ENCODE peak calls at places on chromosomes 11 and 22, in nine cellular contexts. W, T, N, X, I, S, H, M and Y are unnamed samples.
A peak's percentile ranks its signal among the peaks of the same experiment; 100 is the strongest.

GRCh38 chr22:48803171-48803992 is 1024.3 kb downstream of the BRD1 start:
- DNase-seq in W (no peak), T (no peak), N (no peak), X (no peak), I (no peak), S (peak; percentile 30), H (no peak), M (no peak), Y (no peak)

GRCh38 chr22:20525048-20525447 is 17.6 kb downstream of the MED15 start:
- DNase-seq in W (no peak), T (peak; percentile 14), N (no peak), X (no peak), I (no peak), S (no peak), H (no peak), M (no peak), Y (no peak)

GRCh38 chr11:296976-297665 is 2.2 kb downstream of the IFITM5 start:
- DNase-seq in W (no peak), T (peak; percentile 77), N (no peak), X (peak; percentile 39), I (no peak), S (peak; percentile 35), H (no peak), M (no peak), Y (peak; percentile 73)

GRCh38 chr11:72209101-72209500 is 7.5 kb upstream of the FOLR2 start:
- DNase-seq in W (no peak), T (no peak), N (no peak), X (no peak), I (peak; percentile 24), S (peak; percentile 47), H (no peak), M (no peak), Y (no peak)

GRCh38 chr11:35030716-35031213 is 108.2 kb upstream of the CD44 start:
- DNase-seq in W (no peak), T (no peak), N (peak; percentile 94), X (peak; percentile 99), I (no peak), S (no peak), H (no peak), M (no peak), Y (peak; percentile 45)

GRCh38 chr22:45717787-45718186 is 46.2 kb downstream of the ATXN10 start:
- DNase-seq in W (no peak), T (no peak), N (peak; percentile 34), X (peak; percentile 73), I (no peak), S (no peak), H (no peak), M (no peak), Y (no peak)

GRCh38 chr11:82546556-82547162 is 187.0 kb downstream of the FAM181B start:
- DNase-seq in W (no peak), T (no peak), N (no peak), X (no peak), I (no peak), S (no peak), H (no peak), M (no peak), Y (no peak)

GRCh38 chr11:41237386-41237785 is 222.1 kb downstream of the LRRC4C start:
- DNase-seq in W (no peak), T (no peak), N (no peak), X (no peak), I (no peak), S (peak; percentile 56), H (no peak), M (no peak), Y (no peak)

GRCh38 chr11:47786373-47786772 is 19.2 kb upstream of the FNBP4 start:
- DNase-seq in W (no peak), T (no peak), N (no peak), X (peak; percentile 72), I (no peak), S (no peak), H (no peak), M (peak; percentile 42), Y (no peak)

GRCh38 chr11:85699957-85700741 is 14.2 kb upstream of the CCDC89 start:
- DNase-seq in W (no peak), T (no peak), N (no peak), X (no peak), I (no peak), S (no peak), H (no peak), M (no peak), Y (no peak)

GRCh38 chr11:27717377-27717776 is 17.1 kb upstream of the BDNF start:
- DNase-seq in W (no peak), T (no peak), N (no peak), X (peak; percentile 15), I (no peak), S (no peak), H (no peak), M (no peak), Y (no peak)

GRCh38 chr11:122910775-122911174 is 28.2 kb downstream of the JHY start:
- DNase-seq in W (no peak), T (no peak), N (peak; percentile 24), X (peak; percentile 55), I (no peak), S (no peak), H (no peak), M (no peak), Y (peak; percentile 27)

GRCh38 chr11:95792200-95792599 is 1.9 kb downstream of the CEP57 start:
- DNase-seq in W (no peak), T (no peak), N (no peak), X (no peak), I (no peak), S (no peak), H (no peak), M (no peak), Y (no peak)

GRCh38 chr11:126915430-126915829 is 85.1 kb downstream of the KIRREL3 start:
- DNase-seq in W (no peak), T (no peak), N (no peak), X (no peak), I (no peak), S (no peak), H (no peak), M (no peak), Y (no peak)

GRCh38 chr11:113247231-113247630 is 67.2 kb upstream of the TTC12 start:
- DNase-seq in W (no peak), T (no peak), N (no peak), X (no peak), I (no peak), S (no peak), H (no peak), M (no peak), Y (no peak)

GRCh38 chr11:100594320-100594719 is 92.8 kb upstream of the ARHGAP42 start:
- DNase-seq in W (no peak), T (no peak), N (no peak), X (no peak), I (no peak), S (no peak), H (no peak), M (no peak), Y (no peak)

GRCh38 chr22:23772315-23773246 is at the start of gene MMP11:
- DNase-seq in W (no peak), T (peak; percentile 91), N (peak; percentile 44), X (no peak), I (peak; percentile 67), S (peak; percentile 91), H (peak; percentile 64), M (no peak), Y (peak; percentile 62)

GRCh38 chr11:30046211-30046945 is 29.5 kb upstream of the KCNA4 start:
- DNase-seq in W (no peak), T (no peak), N (no peak), X (no peak), I (no peak), S (peak; percentile 78), H (no peak), M (no peak), Y (no peak)
- TF ChIP-seq CTCF in W (no peak), T (no peak), N (no peak), X (no peak), I (no peak), S (peak; percentile 65), H (no peak), M (no peak), Y (no peak)

GRCh38 chr11:67644042-67644441 is 4.5 kb upstream of the TBX10 start:
- DNase-seq in W (no peak), T (no peak), N (peak; percentile 34), X (peak; percentile 17), I (no peak), S (peak; percentile 69), H (no peak), M (no peak), Y (no peak)
- TF ChIP-seq CTCF in W (peak; percentile 11), T (peak; percentile 12), N (peak; percentile 11), X (peak; percentile 35), I (no peak), S (peak; percentile 72), H (no peak), M (no peak), Y (peak; percentile 46)

DNA sequence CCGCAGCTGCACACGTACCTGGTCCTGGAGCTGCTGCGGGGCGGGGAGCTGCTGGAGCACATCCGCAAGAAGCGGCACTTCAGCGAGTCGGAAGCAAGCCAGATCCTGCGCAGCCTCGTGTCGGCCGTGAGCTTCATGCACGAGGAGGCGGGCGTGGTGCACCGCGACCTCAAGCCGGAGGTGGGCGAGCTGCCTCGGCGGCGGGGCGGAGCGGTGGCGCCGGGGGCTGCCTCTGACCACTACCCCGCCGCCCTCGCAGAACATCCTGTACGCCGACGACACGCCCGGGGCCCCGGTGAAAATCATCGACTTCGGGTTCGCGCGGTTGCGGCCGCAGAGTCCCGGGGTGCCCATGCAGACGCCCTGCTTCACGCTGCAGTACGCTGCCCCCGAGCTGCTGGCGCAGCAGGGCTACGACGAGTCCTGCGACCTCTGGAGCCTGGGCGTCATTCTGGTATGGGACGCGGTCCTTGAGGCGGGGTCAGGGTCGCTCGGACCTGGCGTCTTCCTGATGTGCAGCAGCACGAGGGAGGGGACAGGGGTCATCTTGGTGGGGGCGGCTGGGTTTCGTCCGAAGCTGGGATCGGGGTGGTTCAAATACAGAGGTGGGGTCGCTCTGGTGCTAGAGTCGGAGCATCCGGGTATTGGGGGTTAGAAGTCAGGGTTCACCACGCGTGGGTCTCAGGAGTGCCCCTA is 10.6 kb downstream of the RPS6KA4 start:
- DNase-seq in W (no peak), T (no peak), N (no peak), X (no peak), I (no peak), S (no peak), H (no peak), M (no peak), Y (no peak)
- TF ChIP-seq CTCF in W (no peak), T (no peak), N (no peak), X (no peak), I (no peak), S (no peak), H (no peak), M (no peak), Y (no peak)

DNA sequence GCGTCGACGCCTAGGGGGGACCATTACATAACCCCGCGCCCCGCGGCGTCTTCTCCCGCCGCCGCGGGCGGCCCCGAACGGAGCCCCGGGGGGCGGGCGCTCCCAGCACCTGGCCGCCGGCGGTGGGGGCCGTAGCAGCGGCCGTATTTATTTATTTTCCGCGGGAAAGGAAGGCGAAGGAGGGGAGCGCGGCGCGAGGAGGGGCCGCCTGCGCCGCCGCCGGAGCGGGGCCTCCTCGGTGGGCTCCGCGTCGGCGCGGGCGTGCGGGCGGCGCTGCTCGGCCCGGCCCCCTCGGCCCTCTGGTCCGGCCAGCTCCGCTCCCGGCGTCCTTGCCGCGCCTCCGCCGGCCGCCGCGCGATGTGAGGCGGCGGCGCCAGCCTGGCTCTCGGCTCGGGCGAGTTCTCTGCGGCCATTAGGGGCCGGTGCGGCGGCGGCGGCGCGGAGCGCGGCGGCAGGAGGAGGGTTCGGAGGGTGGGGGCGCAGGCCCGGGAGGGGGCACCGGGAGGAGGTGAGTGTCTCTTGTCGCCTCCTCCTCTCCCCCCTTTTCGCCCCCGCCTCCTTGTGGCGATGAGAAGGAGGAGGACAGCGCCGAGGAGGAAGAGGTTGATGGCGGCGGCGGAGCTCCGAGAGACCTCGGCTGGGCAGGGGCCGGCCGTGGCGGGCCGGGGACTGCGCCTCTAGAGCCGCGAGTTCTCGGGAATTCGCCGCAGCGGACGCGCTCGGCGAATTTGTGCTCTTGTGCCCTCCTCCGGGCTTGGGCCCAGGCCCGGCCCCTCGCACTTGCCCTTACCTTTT is at the start of gene EP300:
- DNase-seq in W (peak; percentile 90), T (peak; percentile 97), N (peak; percentile 36), X (peak; percentile 69), I (peak; percentile 72), S (peak; percentile 86), H (peak; percentile 91), M (peak; percentile 81), Y (peak; percentile 89)
- TF ChIP-seq CTCF in W (peak; percentile 38), T (no peak), N (no peak), X (no peak), I (peak; percentile 33), S (peak; percentile 53), H (peak; percentile 37), M (peak; percentile 29), Y (peak; percentile 23)